ENCODE peak calls at places on chromosomes 12 and 14, in eight cellular contexts. S, J, W, A, N, B, X and O are unnamed samples.
A peak's percentile ranks its signal among the peaks of the same experiment; 100 is the strongest.

GRCh38 chr12:132658149-132658905 is 28.8 kb downstream of the POLE start:
- DNase-seq in S (no peak), J (no peak), W (no peak), A (no peak), N (no peak), B (no peak), X (no peak), O (no peak)

GRCh38 chr12:64806593-64806992 is 17.9 kb upstream of the TBC1D30 start:
- DNase-seq in S (peak; percentile 86), J (no peak), W (no peak), A (no peak), N (no peak), B (peak; percentile 19), X (no peak), O (no peak)

GRCh38 chr12:117140397-117141096 is 41.3 kb upstream of the TESC start:
- DNase-seq in S (no peak), J (peak; percentile 56), W (peak; percentile 49), A (no peak), N (no peak), B (no peak), X (no peak), O (no peak)

GRCh38 chr14:34223302-34224150 is 238.5 kb downstream of the SPTSSA start:
- DNase-seq in S (no peak), J (no peak), W (no peak), A (no peak), N (no peak), B (no peak), X (no peak), O (no peak)

GRCh38 chr12:51920046-51920445 is 12.7 kb downstream of the ACVRL1 start:
- DNase-seq in S (no peak), J (no peak), W (no peak), A (no peak), N (no peak), B (no peak), X (no peak), O (no peak)

GRCh38 chr12:104219908-104220404 is 4.4 kb downstream of the TXNRD1 start:
- DNase-seq in S (peak; percentile 83), J (peak; percentile 93), W (peak; percentile 98), A (no peak), N (no peak), B (peak; percentile 90), X (peak; percentile 84), O (peak; percentile 90)

GRCh38 chr12:92403210-92404175 is 257.8 kb upstream of the BTG1 start:
- DNase-seq in S (no peak), J (no peak), W (no peak), A (no peak), N (peak; percentile 21), B (no peak), X (no peak), O (no peak)

GRCh38 chr14:85531594-85532391 is 1.8 kb downstream of the FLRT2 start:
- DNase-seq in S (peak; percentile 85), J (peak; percentile 32), W (peak; percentile 62), A (peak; percentile 65), N (no peak), B (no peak), X (peak; percentile 13), O (no peak)

GRCh38 chr12:109739747-109740693 is 26.4 kb downstream of the FAM222A start:
- DNase-seq in S (no peak), J (no peak), W (no peak), A (peak; percentile 5), N (no peak), B (no peak), X (no peak), O (no peak)